ENCODE peak calls at places on chromosomes 13 and 19, in eight cellular contexts. One of them, this sample, is unnamed.

GRCh38 chr13:94595006-94595942 is 678 bp downstream of the TGDS start:
- DNase-seq in choroid plexus epithelial cell: peak
- DNase-seq in nephron progenitor cell: peak
- DNase-seq in AG10803: peak
- DNase-seq in cardiac fibroblast: peak
- DNase-seq in kidney epithelial cell: no peak
- DNase-seq in lower lobe of right lung: no peak
- DNase-seq in mucosa of descending colon: peak
- DNase-seq in this sample: no peak

GRCh38 chr19:16222806-16223205 is 25.1 kb downstream of the AP1M1 start:
- DNase-seq in choroid plexus epithelial cell: no peak
- DNase-seq in nephron progenitor cell: no peak
- DNase-seq in AG10803: peak
- DNase-seq in cardiac fibroblast: no peak
- DNase-seq in kidney epithelial cell: no peak
- DNase-seq in lower lobe of right lung: no peak
- DNase-seq in mucosa of descending colon: no peak
- DNase-seq in this sample: no peak

GRCh38 chr13:48446454-48446853 is 33.5 kb upstream of the LPAR6 start:
- DNase-seq in choroid plexus epithelial cell: peak
- DNase-seq in nephron progenitor cell: no peak
- DNase-seq in AG10803: peak
- DNase-seq in cardiac fibroblast: peak
- DNase-seq in kidney epithelial cell: no peak
- DNase-seq in lower lobe of right lung: no peak
- DNase-seq in mucosa of descending colon: no peak
- DNase-seq in this sample: no peak

GRCh38 chr13:36362251-36362650 is 16.1 kb upstream of the SPART start:
- DNase-seq in choroid plexus epithelial cell: peak
- DNase-seq in nephron progenitor cell: no peak
- DNase-seq in AG10803: peak
- DNase-seq in cardiac fibroblast: peak
- DNase-seq in kidney epithelial cell: peak
- DNase-seq in lower lobe of right lung: no peak
- DNase-seq in mucosa of descending colon: no peak
- DNase-seq in this sample: no peak

GRCh38 chr19:33778089-33778791 is 18.4 kb upstream of the KCTD15 start:
- DNase-seq in choroid plexus epithelial cell: peak
- DNase-seq in nephron progenitor cell: peak
- DNase-seq in AG10803: peak
- DNase-seq in cardiac fibroblast: peak
- DNase-seq in kidney epithelial cell: no peak
- DNase-seq in lower lobe of right lung: peak
- DNase-seq in mucosa of descending colon: peak
- DNase-seq in this sample: peak

GRCh38 chr19:14678199-14678598 is 3.6 kb upstream of the ADGRE3 start:
- DNase-seq in choroid plexus epithelial cell: no peak
- DNase-seq in nephron progenitor cell: no peak
- DNase-seq in AG10803: no peak
- DNase-seq in cardiac fibroblast: no peak
- DNase-seq in kidney epithelial cell: no peak
- DNase-seq in lower lobe of right lung: no peak
- DNase-seq in mucosa of descending colon: no peak
- DNase-seq in this sample: no peak

GRCh38 chr19:11019262-11019661 is 58.4 kb downstream of the SMARCA4 start:
- DNase-seq in choroid plexus epithelial cell: no peak
- DNase-seq in nephron progenitor cell: no peak
- DNase-seq in AG10803: no peak
- DNase-seq in cardiac fibroblast: no peak
- DNase-seq in kidney epithelial cell: no peak
- DNase-seq in lower lobe of right lung: no peak
- DNase-seq in mucosa of descending colon: no peak
- DNase-seq in this sample: no peak

GRCh38 chr19:51473009-51473707 is 5.2 kb upstream of the CEACAM18 start:
- DNase-seq in choroid plexus epithelial cell: peak
- DNase-seq in nephron progenitor cell: peak
- DNase-seq in AG10803: peak
- DNase-seq in cardiac fibroblast: peak
- DNase-seq in kidney epithelial cell: peak
- DNase-seq in lower lobe of right lung: peak
- DNase-seq in mucosa of descending colon: no peak
- DNase-seq in this sample: no peak

GRCh38 chr19:16594681-16595091 is 22.5 kb upstream of the SLC35E1 start:
- DNase-seq in choroid plexus epithelial cell: no peak
- DNase-seq in nephron progenitor cell: no peak
- DNase-seq in AG10803: no peak
- DNase-seq in cardiac fibroblast: no peak
- DNase-seq in kidney epithelial cell: no peak
- DNase-seq in lower lobe of right lung: no peak
- DNase-seq in mucosa of descending colon: peak
- DNase-seq in this sample: no peak

GRCh38 chr19:46475976-46476375 is 4.6 kb upstream of the PNMA8A start:
- DNase-seq in choroid plexus epithelial cell: no peak
- DNase-seq in nephron progenitor cell: no peak
- DNase-seq in AG10803: no peak
- DNase-seq in cardiac fibroblast: peak
- DNase-seq in kidney epithelial cell: no peak
- DNase-seq in lower lobe of right lung: no peak
- DNase-seq in mucosa of descending colon: no peak
- DNase-seq in this sample: no peak

GRCh38 chr13:27476943-27477681 is 26.7 kb upstream of the MTIF3 start:
- DNase-seq in choroid plexus epithelial cell: peak
- DNase-seq in nephron progenitor cell: no peak
- DNase-seq in AG10803: peak
- DNase-seq in cardiac fibroblast: peak
- DNase-seq in kidney epithelial cell: no peak
- DNase-seq in lower lobe of right lung: no peak
- DNase-seq in mucosa of descending colon: no peak
- DNase-seq in this sample: no peak

GRCh38 chr13:98978280-98978679 is 416 bp upstream of the DOCK9 start:
- DNase-seq in choroid plexus epithelial cell: peak
- DNase-seq in nephron progenitor cell: no peak
- DNase-seq in AG10803: peak
- DNase-seq in cardiac fibroblast: peak
- DNase-seq in kidney epithelial cell: peak
- DNase-seq in lower lobe of right lung: no peak
- DNase-seq in mucosa of descending colon: no peak
- DNase-seq in this sample: no peak

GRCh38 chr19:18450021-18450933 is 12.3 kb upstream of the ISYNA1 start:
- DNase-seq in choroid plexus epithelial cell: no peak
- DNase-seq in nephron progenitor cell: peak
- DNase-seq in AG10803: no peak
- DNase-seq in cardiac fibroblast: no peak
- DNase-seq in kidney epithelial cell: no peak
- DNase-seq in lower lobe of right lung: no peak
- DNase-seq in mucosa of descending colon: peak
- DNase-seq in this sample: no peak

DNA sequence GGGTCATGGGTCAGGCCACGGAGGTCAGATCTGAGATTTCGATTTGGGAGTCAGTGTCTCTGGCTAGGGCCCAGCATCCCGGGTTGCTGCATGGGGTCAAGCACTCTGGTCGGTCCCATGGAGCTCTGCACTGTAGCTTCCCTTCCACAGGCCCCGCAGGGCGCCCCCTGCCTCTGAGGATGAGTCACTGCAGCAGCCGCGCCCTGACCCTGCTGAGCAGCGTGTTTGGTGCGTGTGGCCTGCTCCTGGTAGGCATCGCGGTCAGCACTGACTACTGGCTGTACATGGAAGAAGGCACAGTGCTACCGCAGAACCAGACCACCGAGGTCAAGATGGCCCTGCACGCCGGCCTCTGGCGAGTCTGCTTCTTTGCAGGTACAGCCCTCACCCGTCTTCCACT is 3.6 kb downstream of the CACNG7 start:
- DNase-seq in choroid plexus epithelial cell: no peak
- DNase-seq in nephron progenitor cell: peak
- DNase-seq in AG10803: no peak
- DNase-seq in cardiac fibroblast: no peak
- DNase-seq in kidney epithelial cell: no peak
- DNase-seq in lower lobe of right lung: no peak
- DNase-seq in mucosa of descending colon: peak
- DNase-seq in this sample: no peak
- TF ChIP-seq CTCF in choroid plexus epithelial cell: peak
- TF ChIP-seq CTCF in nephron progenitor cell: peak
- TF ChIP-seq CTCF in AG10803: no peak
- TF ChIP-seq CTCF in cardiac fibroblast: peak
- TF ChIP-seq CTCF in kidney epithelial cell: no peak
- TF ChIP-seq CTCF in lower lobe of right lung: peak
- TF ChIP-seq CTCF in mucosa of descending colon: no peak
- TF ChIP-seq CTCF in this sample: peak

GRCh38 chr19:4122480-4122879 is 1.4 kb downstream of the MAP2K2 start:
- DNase-seq in choroid plexus epithelial cell: no peak
- DNase-seq in nephron progenitor cell: no peak
- DNase-seq in AG10803: no peak
- DNase-seq in cardiac fibroblast: no peak
- DNase-seq in kidney epithelial cell: no peak
- DNase-seq in lower lobe of right lung: no peak
- DNase-seq in mucosa of descending colon: no peak
- DNase-seq in this sample: no peak

GRCh38 chr19:4124638-4125037 is 716 bp upstream of the MAP2K2 start:
- DNase-seq in choroid plexus epithelial cell: no peak
- DNase-seq in nephron progenitor cell: no peak
- DNase-seq in AG10803: no peak
- DNase-seq in cardiac fibroblast: no peak
- DNase-seq in kidney epithelial cell: no peak
- DNase-seq in lower lobe of right lung: no peak
- DNase-seq in mucosa of descending colon: no peak
- DNase-seq in this sample: no peak

GRCh38 chr19:4120933-4121612 is 2.8 kb downstream of the MAP2K2 start:
- DNase-seq in choroid plexus epithelial cell: no peak
- DNase-seq in nephron progenitor cell: no peak
- DNase-seq in AG10803: no peak
- DNase-seq in cardiac fibroblast: no peak
- DNase-seq in kidney epithelial cell: no peak
- DNase-seq in lower lobe of right lung: no peak
- DNase-seq in mucosa of descending colon: no peak
- DNase-seq in this sample: no peak

GRCh38 chr19:4121815-4122214 is 2.1 kb downstream of the MAP2K2 start:
- DNase-seq in choroid plexus epithelial cell: no peak
- DNase-seq in nephron progenitor cell: no peak
- DNase-seq in AG10803: no peak
- DNase-seq in cardiac fibroblast: no peak
- DNase-seq in kidney epithelial cell: no peak
- DNase-seq in lower lobe of right lung: no peak
- DNase-seq in mucosa of descending colon: no peak
- DNase-seq in this sample: no peak

GRCh38 chr19:4123615-4124568 is at the start of gene MAP2K2:
- DNase-seq in choroid plexus epithelial cell: peak
- DNase-seq in nephron progenitor cell: peak
- DNase-seq in AG10803: peak
- DNase-seq in cardiac fibroblast: peak
- DNase-seq in kidney epithelial cell: peak
- DNase-seq in lower lobe of right lung: peak
- DNase-seq in mucosa of descending colon: peak
- DNase-seq in this sample: peak
- TF ChIP-seq CTCF in choroid plexus epithelial cell: no peak
- TF ChIP-seq CTCF in nephron progenitor cell: no peak
- TF ChIP-seq CTCF in AG10803: no peak
- TF ChIP-seq CTCF in cardiac fibroblast: no peak
- TF ChIP-seq CTCF in kidney epithelial cell: no peak
- TF ChIP-seq CTCF in lower lobe of right lung: no peak
- TF ChIP-seq CTCF in mucosa of descending colon: no peak
- TF ChIP-seq CTCF in this sample: peak

GRCh38 chr19:55478364-55478763 is 1.9 kb downstream of the ZNF628 start:
- DNase-seq in choroid plexus epithelial cell: no peak
- DNase-seq in nephron progenitor cell: no peak
- DNase-seq in AG10803: no peak
- DNase-seq in cardiac fibroblast: no peak
- DNase-seq in kidney epithelial cell: no peak
- DNase-seq in lower lobe of right lung: no peak
- DNase-seq in mucosa of descending colon: peak
- DNase-seq in this sample: no peak
- TF ChIP-seq CTCF in choroid plexus epithelial cell: no peak
- TF ChIP-seq CTCF in nephron progenitor cell: no peak
- TF ChIP-seq CTCF in AG10803: no peak
- TF ChIP-seq CTCF in cardiac fibroblast: no peak
- TF ChIP-seq CTCF in kidney epithelial cell: no peak
- TF ChIP-seq CTCF in lower lobe of right lung: no peak
- TF ChIP-seq CTCF in mucosa of descending colon: no peak
- TF ChIP-seq CTCF in this sample: no peak

DNA sequence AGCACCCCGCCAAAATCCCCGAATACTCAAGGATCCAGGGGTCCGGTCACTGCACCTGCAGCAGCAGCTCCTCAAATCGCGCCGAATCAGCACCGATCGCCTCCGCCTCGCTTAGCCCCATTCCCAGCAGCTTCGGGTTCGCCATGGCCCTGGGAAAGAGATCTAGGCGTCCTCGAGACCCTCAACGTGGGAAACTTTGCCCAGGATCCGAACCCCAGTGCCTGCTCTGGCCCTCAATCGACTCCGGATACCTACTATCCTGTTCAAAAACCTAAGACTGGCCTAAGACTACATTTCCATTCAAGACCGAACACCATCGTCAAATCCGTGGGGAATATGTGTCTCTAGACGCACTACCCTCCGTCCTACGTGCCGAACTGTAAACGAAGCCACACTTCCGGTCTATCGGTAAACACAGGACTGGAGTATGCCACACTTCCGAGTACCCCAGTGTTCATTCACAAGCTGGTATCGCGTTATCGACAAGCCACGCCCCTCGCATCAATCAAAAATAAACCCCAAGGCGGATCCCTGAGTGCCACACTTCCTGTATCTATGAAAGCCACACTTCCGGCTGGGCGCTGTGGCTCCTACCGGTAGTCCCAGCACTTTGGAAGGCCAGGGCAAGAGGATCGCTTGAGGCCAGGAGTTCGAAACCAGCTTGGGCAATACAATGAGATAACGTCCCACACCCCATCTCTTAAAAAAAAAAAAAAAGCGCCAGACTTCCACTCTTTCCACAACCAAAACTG is at the start of gene PIH1D1:
- DNase-seq in choroid plexus epithelial cell: peak
- DNase-seq in nephron progenitor cell: peak
- DNase-seq in AG10803: peak
- DNase-seq in cardiac fibroblast: peak
- DNase-seq in kidney epithelial cell: peak
- DNase-seq in lower lobe of right lung: peak
- DNase-seq in mucosa of descending colon: peak
- DNase-seq in this sample: peak
- TF ChIP-seq CTCF in choroid plexus epithelial cell: peak
- TF ChIP-seq CTCF in nephron progenitor cell: no peak
- TF ChIP-seq CTCF in AG10803: peak
- TF ChIP-seq CTCF in cardiac fibroblast: peak
- TF ChIP-seq CTCF in kidney epithelial cell: peak
- TF ChIP-seq CTCF in lower lobe of right lung: no peak
- TF ChIP-seq CTCF in mucosa of descending colon: peak
- TF ChIP-seq CTCF in this sample: peak

This sample was measured in type B pancreatic cell.